ENCODE peak calls at places on chromosomes 3 and 15, in eight cellular contexts. Q is HFF-Myc, O is cardiac fibroblast, B is fibroblast of lung, W is heart right ventricle, R is AG04450, P is adrenal gland, S is fibroblast of mammary gland. L is an unnamed sample.

GRCh38 chr3:115512565-115513410 is 110.5 kb upstream of the GAP43 start:
- DNase-seq in B (peak; percentile 63), S (peak; percentile 77), Q (peak; percentile 21), W (peak; percentile 21), O (peak; percentile 49), P (peak; percentile 26), R (no peak), L (peak; percentile 5)

GRCh38 chr15:58546635-58547627 is 115.1 kb downstream of the LIPC start:
- DNase-seq in S (peak; percentile 92), O (peak; percentile 99), W (peak; percentile 56), P (peak; percentile 90), B (peak; percentile 84), R (peak; percentile 62), Q (peak; percentile 41), L (peak; percentile 79)

GRCh38 chr15:41734079-41734478 is 40.2 kb upstream of the MAPKBP1 start:
- DNase-seq in O (peak; percentile 3), P (peak; percentile 20), B (no peak), Q (no peak), W (no peak), R (no peak), S (no peak), L (no peak)

GRCh38 chr15:80745888-80746287 is 33.3 kb upstream of the CEMIP start:
- DNase-seq in S (no peak), W (no peak), R (no peak), P (no peak), B (no peak), O (no peak), Q (no peak), L (no peak)

GRCh38 chr15:82046668-82047492 is 1.1 kb upstream of the MEX3B start:
- DNase-seq in W (peak; percentile 94), O (peak; percentile 89), Q (peak; percentile 36), B (peak; percentile 92), R (peak; percentile 86), S (peak; percentile 79), P (peak; percentile 87), L (peak; percentile 97)

GRCh38 chr15:70160267-70160666 is 62.5 kb upstream of the TLE3 start:
- DNase-seq in O (peak; percentile 55), Q (no peak), R (no peak), W (no peak), P (peak; percentile 88), B (peak; percentile 53), S (peak; percentile 66), L (no peak)

GRCh38 chr15:60272623-60273022 is 125.2 kb downstream of the ANXA2 start:
- DNase-seq in O (no peak), B (no peak), Q (no peak), W (no peak), P (no peak), S (no peak), R (no peak), L (no peak)

GRCh38 chr15:39083213-39083612 is 497.7 kb upstream of the THBS1 start:
- DNase-seq in S (peak; percentile 60), O (peak; percentile 78), P (no peak), W (no peak), Q (no peak), B (no peak), R (no peak), L (no peak)

GRCh38 chr3:50675179-50676030 is 678 bp downstream of the DOCK3 start:
- DNase-seq in W (peak; percentile 62), B (no peak), R (no peak), Q (no peak), P (peak; percentile 56), S (no peak), O (no peak), L (peak; percentile 63)

DNA sequence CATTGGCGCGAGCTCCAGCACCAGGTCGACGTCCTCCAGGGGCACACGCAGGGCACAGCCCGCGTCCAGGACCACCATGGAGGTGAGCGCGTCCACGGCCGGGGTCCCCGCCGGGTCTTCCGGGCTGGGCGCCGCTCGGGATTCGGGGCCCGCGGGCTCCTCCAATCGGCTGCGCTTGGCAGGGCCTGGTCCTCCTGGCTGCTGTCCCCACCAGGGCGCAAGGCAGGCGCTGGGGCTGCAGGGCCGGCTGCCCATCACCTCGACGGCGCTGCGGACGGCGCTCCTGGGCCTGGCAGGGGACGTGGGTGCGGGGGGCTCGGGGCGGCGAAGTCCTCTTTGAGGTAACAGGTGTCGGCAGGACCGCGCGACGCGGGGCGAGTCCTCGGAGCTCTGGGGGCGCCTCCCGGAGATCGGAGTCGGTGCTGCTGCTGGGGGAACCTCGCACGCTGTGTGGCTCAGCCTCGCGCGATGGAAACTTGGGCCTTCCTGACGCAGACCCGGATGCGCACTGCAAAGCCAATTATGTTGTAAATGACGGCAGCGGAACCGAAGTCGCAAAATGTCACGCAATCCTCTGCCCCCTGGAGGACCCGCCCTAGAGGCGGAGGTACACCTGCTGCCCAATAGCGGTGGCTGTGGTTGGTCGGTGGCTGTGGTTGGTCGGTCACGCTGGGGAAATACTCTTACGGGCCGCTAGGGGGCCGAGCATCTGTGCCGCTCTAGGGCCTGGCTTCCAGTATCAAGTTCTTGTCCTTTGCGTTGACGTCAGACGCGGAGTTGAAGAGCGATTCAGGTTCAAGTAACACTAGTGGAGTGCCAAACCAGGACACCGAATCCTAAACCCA is at the start of gene PRR23C:
- DNase-seq in W (no peak), R (no peak), B (no peak), P (no peak), S (no peak), O (no peak), Q (no peak), L (no peak)
- TF ChIP-seq CTCF in W (no peak), R (no peak), B (no peak), P (no peak), S (no peak), O (no peak), Q (peak; percentile 30), L (peak; percentile 23)

GRCh38 chr3:197302033-197302432 is 3.6 kb upstream of the DLG1 start:
- DNase-seq in W (no peak), Q (no peak), B (no peak), O (no peak), S (no peak), P (no peak), R (no peak), L (no peak)

GRCh38 chr3:197303452-197303851 is 5.0 kb upstream of the DLG1 start:
- DNase-seq in P (no peak), B (no peak), W (no peak), Q (no peak), O (no peak), S (no peak), R (no peak), L (no peak)

GRCh38 chr3:197305854-197306253 is 7.4 kb upstream of the DLG1 start:
- DNase-seq in Q (no peak), S (peak; percentile 79), B (peak; percentile 81), W (no peak), O (peak; percentile 71), P (no peak), R (peak; percentile 84), L (no peak)

GRCh38 chr3:197300361-197300760 is 1.9 kb upstream of the DLG1 start:
- DNase-seq in O (no peak), W (no peak), Q (no peak), S (no peak), B (no peak), R (no peak), P (no peak), L (no peak)

GRCh38 chr3:197302696-197303341 is 4.4 kb upstream of the DLG1 start:
- DNase-seq in O (peak; percentile 93), S (peak; percentile 87), B (no peak), Q (no peak), P (no peak), W (no peak), R (no peak), L (no peak)
- TF ChIP-seq CTCF in O (no peak), S (no peak), B (no peak), Q (no peak), P (no peak), W (no peak), R (no peak), L (no peak)

GRCh38 chr3:184672972-184673875 is 38.6 kb downstream of the MAGEF1 start:
- DNase-seq in P (no peak), B (peak; percentile 38), O (no peak), Q (no peak), S (no peak), W (no peak), R (no peak), L (no peak)

GRCh38 chr3:184674626-184675025 is 37.2 kb downstream of the MAGEF1 start:
- DNase-seq in P (no peak), W (no peak), O (no peak), S (no peak), R (no peak), B (no peak), Q (no peak), L (no peak)

GRCh38 chr3:184669578-184669977 is 42.3 kb downstream of the MAGEF1 start:
- DNase-seq in P (no peak), O (no peak), W (no peak), B (no peak), S (no peak), Q (no peak), R (no peak), L (no peak)

GRCh38 chr3:184670091-184670602 is 41.7 kb downstream of the MAGEF1 start:
- DNase-seq in B (no peak), O (no peak), Q (no peak), R (no peak), P (no peak), W (no peak), S (no peak), L (no peak)

DNA sequence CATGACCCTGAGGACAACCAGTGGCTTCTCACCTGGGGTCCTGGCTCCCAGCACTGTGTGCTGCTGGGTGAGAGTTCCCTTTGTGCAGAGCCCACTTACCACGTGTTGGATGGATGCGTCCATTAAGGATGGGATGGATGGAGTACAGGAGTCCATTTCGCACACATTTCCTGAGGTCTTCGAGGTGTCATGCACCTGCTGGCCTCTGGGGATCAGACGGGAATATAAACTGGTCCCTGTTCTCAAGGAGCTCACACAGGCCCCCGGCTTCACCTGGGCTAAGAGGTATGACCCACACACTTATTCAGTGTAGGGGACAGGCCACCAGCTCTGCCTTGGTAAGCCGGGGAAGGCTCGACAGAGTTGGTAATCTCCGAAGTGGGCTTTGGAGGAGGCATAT is 39.5 kb downstream of the MAGEF1 start:
- DNase-seq in O (no peak), S (no peak), P (no peak), B (no peak), Q (no peak), W (no peak), R (no peak), L (no peak)
- TF ChIP-seq CTCF in O (no peak), S (no peak), P (no peak), B (no peak), Q (no peak), W (no peak), R (no peak), L (no peak)

GRCh38 chr3:13068269-13069010 is 4.8 kb downstream of the IQSEC1 start:
- DNase-seq in Q (no peak), W (no peak), P (no peak), S (no peak), O (no peak), R (no peak), B (no peak), L (no peak)
- TF ChIP-seq CTCF in Q (no peak), W (no peak), P (no peak), S (no peak), O (no peak), R (no peak), B (no peak), L (no peak)

GRCh38 chr3:71456155-71456554 is 127.4 kb downstream of the FOXP1 start:
- DNase-seq in S (no peak), P (no peak), O (peak; percentile 12), W (no peak), Q (no peak), B (peak; percentile 32), R (no peak), L (no peak)
- TF ChIP-seq CTCF in S (peak; percentile 9), P (no peak), O (no peak), W (no peak), Q (no peak), B (peak; percentile 37), R (peak; percentile 44), L (no peak)

L was measured in Calu3.